ENCODE peak calls at places on chromosome 13, in four cellular contexts. M is breast epithelium, O is heart left ventricle, X is cardiac fibroblast. L is an unnamed sample.

GRCh38 chr13:75670496-75670895 is 34.4 kb downstream of the LMO7 start:
- DNase-seq in X (no peak), M (no peak), O (no peak), L (peak; percentile 44)

GRCh38 chr13:110984798-110985197 is 69.9 kb upstream of the ANKRD10 start:
- DNase-seq in O (no peak), M (no peak), X (no peak), L (no peak)

GRCh38 chr13:28539625-28540286 is 44.8 kb upstream of the FLT1 start:
- DNase-seq in X (no peak), O (no peak), M (no peak), L (no peak)

GRCh38 chr13:27650312-27650711 is 28.6 kb downstream of the POLR1D start:
- DNase-seq in O (no peak), X (no peak), M (no peak), L (no peak)

GRCh38 chr13:39536274-39536673 is 66.7 kb downstream of the LHFPL6 start:
- DNase-seq in O (no peak), X (no peak), M (no peak), L (no peak)

GRCh38 chr13:95902736-95903135 is 150.5 kb downstream of the UGGT2 start:
- DNase-seq in X (peak; percentile 54), M (no peak), O (no peak), L (no peak)

GRCh38 chr13:108987488-108987887 is 358.1 kb downstream of the MYO16 start:
- DNase-seq in X (peak; percentile 41), O (no peak), M (no peak), L (peak; percentile 32)

GRCh38 chr13:20969182-20969581 is 66.6 kb upstream of the XPO4 start:
- DNase-seq in X (no peak), O (no peak), M (no peak), L (peak; percentile 83)

DNA sequence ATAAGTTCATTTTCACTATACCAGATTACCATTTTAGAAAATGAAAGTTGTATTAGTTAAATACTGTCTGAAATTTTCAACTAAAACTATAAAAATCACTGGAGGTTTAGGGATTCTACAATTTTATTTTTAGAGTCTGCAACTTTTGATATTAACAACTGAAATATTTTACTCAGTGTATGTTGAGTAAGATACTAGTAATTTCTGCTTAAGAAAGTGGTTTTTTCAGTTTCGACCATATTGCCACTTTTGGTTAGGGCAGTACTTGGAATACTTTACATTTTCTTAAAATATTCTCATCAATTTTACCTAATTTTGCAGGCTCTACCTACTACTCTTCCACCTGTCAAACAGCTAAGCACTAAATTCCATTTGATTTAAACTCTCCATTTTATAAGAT is 59.6 kb downstream of the KCNRG start:
- DNase-seq in O (no peak), X (no peak), M (no peak), L (no peak)
- H3K4me3 ChIP-seq in O (no peak overlapping the region), X (no peak overlapping the region), M (no peak overlapping the region), L (no peak overlapping the region)

GRCh38 chr13:58300974-58301681 is 669.6 kb downstream of the PCDH17 start:
- DNase-seq in X (no peak), O (no peak), M (no peak), L (no peak)
- TF ChIP-seq CTCF in X (no peak), O (no peak), M (no peak), L (no peak)

GRCh38 chr13:33351324-33351723 is 65.8 kb upstream of the STARD13 start:
- DNase-seq in M (no peak), O (no peak), X (peak; percentile 76), L (peak; percentile 52)

GRCh38 chr13:33349996-33350826 is 64.7 kb upstream of the STARD13 start:
- DNase-seq in O (peak; percentile 84), X (peak; percentile 56), M (peak; percentile 61), L (no peak)

GRCh38 chr13:33347866-33348265 is 62.3 kb upstream of the STARD13 start:
- DNase-seq in O (no peak), M (no peak), X (no peak), L (no peak)

GRCh38 chr13:33348366-33348765 is 62.8 kb upstream of the STARD13 start:
- DNase-seq in X (peak; percentile 37), M (no peak), O (no peak), L (peak; percentile 37)

GRCh38 chr13:33349314-33349995 is 63.9 kb upstream of the STARD13 start:
- DNase-seq in M (no peak), O (no peak), X (no peak), L (no peak)
- H3K4me3 ChIP-seq in M (peak overlapping the region; percentile 67), O (peak overlapping the region; percentile 87), X (peak overlapping the region; percentile 75), L (peak overlapping the region; percentile 73)

GRCh38 chr13:106989866-106990265 is 421.9 kb upstream of the ARGLU1 start:
- DNase-seq in O (no peak), X (no peak), M (no peak), L (peak; percentile 3)

GRCh38 chr13:106990594-106990993 is 422.7 kb upstream of the ARGLU1 start:
- DNase-seq in O (no peak), X (no peak), M (no peak), L (peak; percentile 10)

GRCh38 chr13:106987435-106987800 is 419.5 kb upstream of the ARGLU1 start:
- DNase-seq in M (no peak), O (peak; percentile 61), X (no peak), L (peak; percentile 8)

GRCh38 chr13:106986687-106987434 is 418.9 kb upstream of the ARGLU1 start:
- DNase-seq in X (no peak), M (no peak), O (no peak), L (no peak)

GRCh38 chr13:106986033-106986484 is 418.1 kb upstream of the ARGLU1 start:
- DNase-seq in M (no peak), O (no peak), X (no peak), L (no peak)
- TF ChIP-seq CTCF in M (no peak), O (no peak), X (no peak), L (no peak)

DNA sequence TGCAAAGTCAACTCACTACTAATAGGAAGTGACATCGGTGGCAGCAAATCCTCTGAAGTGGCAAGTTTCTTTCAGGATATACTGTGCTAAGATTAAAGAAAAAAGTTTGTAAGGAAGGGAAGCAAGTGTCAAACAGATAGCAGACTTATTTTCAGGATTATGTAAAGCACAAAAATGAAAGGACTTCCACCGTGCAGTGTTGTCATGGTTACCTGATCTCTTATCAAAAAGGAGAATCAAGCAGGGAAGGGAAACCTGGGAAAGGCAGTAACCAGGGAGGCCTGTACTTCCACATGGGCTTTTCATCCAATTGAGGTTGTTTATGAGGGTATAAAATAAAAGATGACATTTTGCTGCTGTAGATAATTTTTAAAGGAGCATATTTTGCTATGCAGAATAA is 117.2 kb upstream of the FNDC3A start:
- DNase-seq in M (no peak), O (no peak), X (no peak), L (no peak)
- H3K4me3 ChIP-seq in M (no peak overlapping the region), O (no peak overlapping the region), X (no peak overlapping the region), L (no peak overlapping the region)

L was measured in foreskin fibroblast.